ENCODE peak calls at places on chromosome 9, in four cellular contexts. B is OCI-LY7, L is A549, V is fibroblast of mammary gland. R is an unnamed sample.

GRCh38 chr9:128371622-128372117 is 496 bp downstream of the URM1 start:
- DNase-seq in B (no peak), L (no peak), V (no peak), R (no peak)

GRCh38 chr9:121354141-121354540 is 15.9 kb downstream of the STOM start:
- DNase-seq in B (no peak), L (no peak), V (no peak), R (no peak)

GRCh38 chr9:249025-249424 is 34.4 kb downstream of the DOCK8 start:
- DNase-seq in V (no peak), B (no peak), L (no peak), R (no peak)

GRCh38 chr9:99966720-99967119 is 60.3 kb downstream of the STX17 start:
- DNase-seq in V (peak), B (no peak), L (peak), R (no peak)

GRCh38 chr9:87233916-87234455 is 263.7 kb upstream of the DAPK1 start:
- DNase-seq in L (no peak), B (no peak), V (peak), R (no peak)

GRCh38 chr9:84141762-84142370 is 161.3 kb downstream of the RMI1 start:
- DNase-seq in B (no peak), L (no peak), V (no peak), R (no peak)

GRCh38 chr9:76323481-76323880 is 70.7 kb downstream of the RFK start:
- DNase-seq in B (no peak), V (no peak), L (peak), R (no peak)

GRCh38 chr9:6428940-6429889 is 16.2 kb downstream of the UHRF2 start:
- DNase-seq in V (peak), L (no peak), B (peak), R (peak)

GRCh38 chr9:134065720-134066419 is 2.0 kb downstream of the BRD3 start:
- DNase-seq in V (peak), B (peak), L (no peak), R (no peak)
- H3K4me3 ChIP-seq in V (peak), B (peak), L (peak), R (no peak)

DNA sequence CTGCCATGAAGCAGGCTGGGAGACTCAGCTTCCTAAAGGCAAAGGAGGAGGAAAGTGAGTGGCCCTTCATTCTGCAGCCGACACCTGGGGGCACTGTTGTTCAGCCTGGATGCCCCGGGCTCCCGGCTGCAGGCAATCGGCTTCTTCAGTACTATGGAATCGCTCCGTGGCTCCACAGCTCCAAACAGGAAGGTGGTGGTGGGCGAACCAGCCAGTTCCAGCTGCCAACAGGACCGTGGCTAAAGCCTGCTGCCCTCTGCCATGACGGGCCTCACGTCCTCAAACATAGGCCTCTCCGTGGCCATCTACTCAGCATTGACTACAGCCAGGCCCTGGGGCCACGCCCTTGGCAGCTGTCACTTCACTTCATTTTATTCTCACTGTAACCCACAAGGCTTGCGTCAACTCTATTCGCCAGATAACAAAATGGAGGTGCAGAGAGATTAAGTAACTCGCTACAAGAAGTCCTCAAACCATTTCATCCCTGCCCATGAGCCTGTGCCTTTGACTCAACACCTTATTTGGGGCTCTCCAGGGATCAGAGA is 38.1 kb downstream of the PAX5 start:
- DNase-seq in V (peak), L (peak), B (peak), R (peak)
- H3K4me3 ChIP-seq in V (no peak), L (peak), B (peak), R (peak)

GRCh38 chr9:110351009-110351467 is 13.4 kb upstream of the TXNDC8 start:
- DNase-seq in L (peak), B (no peak), V (peak), R (no peak)
- H3K4me3 ChIP-seq in L (no peak), B (no peak), V (no peak), R (no peak)

DNA sequence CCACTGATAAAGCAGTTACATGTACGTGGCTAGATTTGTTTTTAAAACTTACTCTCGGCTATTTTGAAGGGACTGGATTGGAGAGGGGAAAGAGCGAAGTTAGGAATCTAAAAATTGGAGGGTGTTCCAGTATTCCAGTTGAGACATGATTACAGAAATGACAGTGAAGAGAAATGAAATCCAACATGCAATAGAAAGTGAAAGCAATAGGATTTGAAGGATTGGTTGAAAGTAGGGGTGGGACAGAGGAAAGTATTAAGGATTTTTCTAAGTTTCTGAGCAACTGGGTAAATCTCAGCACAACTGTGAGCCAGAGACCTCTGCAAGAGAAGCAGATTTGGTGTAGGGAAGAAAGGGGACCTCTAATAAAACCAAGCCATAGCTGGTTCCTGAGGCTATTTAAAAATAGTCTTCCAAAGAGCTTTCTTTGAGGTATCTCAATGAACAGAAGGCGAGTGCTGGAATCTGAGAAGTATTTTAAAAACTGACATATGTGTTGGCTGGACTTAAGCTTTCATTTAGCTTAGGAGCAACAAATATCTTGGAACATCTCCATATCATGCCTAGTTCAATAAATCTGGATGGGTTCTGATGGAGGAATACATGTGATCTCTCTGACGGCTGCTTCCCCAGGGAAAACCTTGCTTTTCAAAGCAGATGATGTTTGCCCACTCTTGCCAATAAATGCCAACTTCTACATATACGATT is 110.4 kb upstream of the IFNK start:
- DNase-seq in V (no peak), B (no peak), L (no peak), R (no peak)
- H3K4me3 ChIP-seq in V (no peak), B (no peak), L (no peak), R (no peak)

GRCh38 chr9:124017064-124017928 is 5.7 kb downstream of the LHX2 start:
- DNase-seq in L (no peak), B (no peak), V (no peak), R (no peak)

GRCh38 chr9:124019771-124020519 is 8.4 kb downstream of the LHX2 start:
- DNase-seq in V (no peak), B (no peak), L (no peak), R (no peak)

GRCh38 chr9:124020520-124021384 is 9.2 kb downstream of the LHX2 start:
- DNase-seq in B (no peak), L (no peak), V (no peak), R (no peak)

GRCh38 chr9:124017929-124018730 is 6.6 kb downstream of the LHX2 start:
- DNase-seq in V (no peak), B (no peak), L (no peak), R (no peak)

GRCh38 chr9:124018731-124019697 is 7.4 kb downstream of the LHX2 start:
- DNase-seq in B (no peak), V (no peak), L (no peak), R (no peak)
- H3K4me3 ChIP-seq in B (no peak), V (no peak), L (no peak), R (no peak)

GRCh38 chr9:114590328-114590727 is 2.8 kb downstream of the ATP6V1G1 start:
- DNase-seq in L (no peak), B (no peak), V (no peak), R (no peak)

GRCh38 chr9:114588671-114589526 is 1.3 kb downstream of the ATP6V1G1 start:
- DNase-seq in V (peak), L (no peak), B (peak), R (no peak)

GRCh38 chr9:114583776-114584175 is 3.8 kb upstream of the ATP6V1G1 start:
- DNase-seq in L (no peak), B (no peak), V (no peak), R (no peak)

GRCh38 chr9:114588150-114588663 is 638 bp downstream of the ATP6V1G1 start:
- DNase-seq in V (peak), L (peak), B (peak), R (no peak)

GRCh38 chr9:114587345-114588149 is at the start of gene ATP6V1G1:
- DNase-seq in B (peak), L (peak), V (peak), R (peak)
- H3K4me3 ChIP-seq in B (peak), L (peak), V (peak), R (peak)

DNA sequence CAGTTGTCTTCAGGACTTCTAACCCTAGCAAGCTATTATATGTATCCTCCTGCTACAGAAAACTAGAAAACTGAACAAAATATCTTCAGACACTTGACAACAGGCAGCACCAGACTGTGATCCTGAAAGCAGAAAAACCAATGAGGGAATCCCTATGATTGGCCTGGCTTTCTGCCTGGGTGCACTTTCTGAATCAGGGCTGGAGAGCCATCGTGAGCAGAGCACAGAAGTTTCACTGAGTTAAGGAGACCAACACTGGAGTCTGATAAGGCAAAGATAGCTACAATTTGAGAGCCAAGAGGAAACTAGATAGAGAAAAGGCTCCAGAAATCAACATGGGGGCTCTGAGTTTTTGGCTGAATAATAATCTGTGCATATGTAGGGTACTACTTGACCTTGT is 106.5 kb downstream of the FANCC start:
- DNase-seq in B (no peak), L (no peak), V (no peak), R (no peak)
- H3K4me3 ChIP-seq in B (no peak), L (no peak), V (no peak), R (no peak)

GRCh38 chr9:125749287-125749935 is 2.2 kb downstream of the PBX3 start:
- DNase-seq in L (no peak), B (no peak), V (no peak), R (no peak)

GRCh38 chr9:125747053-125747764 is at the start of gene PBX3:
- DNase-seq in B (peak), L (peak), V (no peak), R (peak)

GRCh38 chr9:125748511-125749099 is 1.4 kb downstream of the PBX3 start:
- DNase-seq in L (no peak), B (no peak), V (no peak), R (no peak)

GRCh38 chr9:125746774-125747052 is 460 bp upstream of the PBX3 start:
- DNase-seq in B (no peak), L (no peak), V (no peak), R (no peak)

DNA sequence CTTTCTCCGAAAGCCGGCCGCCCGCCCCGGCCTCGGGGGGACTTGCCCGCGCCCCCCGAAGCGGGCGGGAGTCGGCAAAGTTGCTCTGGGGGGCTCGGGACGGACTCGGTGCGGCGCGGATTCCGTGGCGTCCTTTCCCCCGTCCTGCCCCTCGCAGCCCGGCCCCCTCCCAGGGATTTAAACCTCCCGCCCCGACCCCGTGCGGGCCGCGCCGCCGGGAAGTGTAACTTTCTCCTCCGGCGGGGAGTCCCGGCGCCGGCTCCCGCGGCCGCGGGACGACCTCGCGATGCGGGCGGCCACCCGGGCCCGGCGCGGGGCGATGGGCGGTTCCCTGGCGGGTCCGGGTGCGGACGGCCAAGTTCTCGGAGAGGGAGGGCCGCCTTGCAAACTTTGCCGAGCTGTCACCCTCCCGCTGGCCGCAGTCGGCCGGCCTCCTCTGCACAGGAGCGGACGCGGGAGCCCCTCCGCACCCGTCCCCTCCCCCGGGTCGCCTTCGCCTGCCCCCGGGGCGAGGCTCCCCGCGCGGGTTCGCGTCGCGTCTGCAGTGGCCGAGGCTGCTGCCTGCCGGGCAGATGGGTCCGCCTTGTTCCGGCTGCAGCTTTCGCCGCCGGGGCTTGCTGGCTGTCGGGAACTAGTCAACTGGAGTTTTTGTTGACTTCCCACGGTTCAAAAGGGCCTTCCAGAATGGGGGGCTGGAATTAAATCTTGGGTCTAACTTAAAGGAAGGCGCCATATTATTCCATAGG is 765 bp downstream of the PBX3 start:
- DNase-seq in L (peak), V (no peak), B (peak), R (peak)
- H3K4me3 ChIP-seq in L (peak), V (peak), B (peak), R (peak)

GRCh38 chr9:81417885-81418284 is 271.5 kb downstream of the TLE1 start:
- DNase-seq in B (no peak), V (no peak), L (no peak), R (no peak)
- H3K4me3 ChIP-seq in B (no peak), V (no peak), L (no peak), R (no peak)